ENCODE peak calls at places on chromosomes 3 and 15, in four cellular contexts. U is PC-3; N is CD4-positive, alpha-beta memory T cell; P is A549. J is an unnamed sample.

GRCh38 chr15:41417812-41418211 is 917 bp downstream of the RTF1 start:
- DNase-seq in U (no peak), N (no peak), P (no peak), J (no peak)

GRCh38 chr3:114855839-114856238 is 291.2 kb downstream of the ZBTB20 start:
- DNase-seq in U (no peak), N (no peak), P (no peak), J (no peak)

GRCh38 chr3:40846466-40846865 is 321.7 kb downstream of the ZNF621 start:
- DNase-seq in U (no peak), N (no peak), P (no peak), J (no peak)

GRCh38 chr15:64857421-64857820 is 15.7 kb downstream of the PLEKHO2 start:
- DNase-seq in U (no peak), N (no peak), P (no peak), J (no peak)

GRCh38 chr3:147113293-147114045 is 292.9 kb downstream of the ZIC4 start:
- DNase-seq in U (peak; percentile 59), N (no peak), P (no peak), J (no peak)

GRCh38 chr3:99659032-99659431 is 20.6 kb downstream of the COL8A1 start:
- DNase-seq in U (peak; percentile 92), N (no peak), P (no peak), J (no peak)

GRCh38 chr3:165759041-165759440 is 78.2 kb downstream of the BCHE start:
- DNase-seq in U (no peak), N (no peak), P (no peak), J (no peak)

GRCh38 chr3:105997466-105997799 is 128.6 kb upstream of the CBLB start:
- DNase-seq in U (no peak), N (no peak), P (no peak), J (peak; percentile 31)

GRCh38 chr3:39254806-39255449 is 24.9 kb downstream of the CX3CR1 start:
- DNase-seq in U (peak; percentile 80), N (no peak), P (no peak), J (no peak)

GRCh38 chr15:31197497-31198414 is 96.2 kb upstream of the TRPM1 start:
- DNase-seq in U (peak; percentile 49), N (peak; percentile 43), P (no peak), J (peak; percentile 91)

GRCh38 chr3:38755130-38755529 is 60.9 kb downstream of the SCN10A start:
- DNase-seq in U (no peak), N (no peak), P (no peak), J (no peak)

GRCh38 chr3:159859836-159860235 is 128.8 kb upstream of the IL12A start:
- DNase-seq in U (no peak), N (no peak), P (no peak), J (no peak)

GRCh38 chr3:186640473-186640818 is 247 bp downstream of the FETUB start:
- DNase-seq in U (peak; percentile 64), N (no peak), P (peak; percentile 21), J (no peak)

GRCh38 chr3:43364926-43365325 is 78.6 kb downstream of the SNRK start:
- DNase-seq in U (no peak), N (no peak), P (no peak), J (no peak)

GRCh38 chr3:99690761-99691369 is 52.5 kb downstream of the COL8A1 start:
- DNase-seq in U (no peak), N (no peak), P (no peak), J (no peak)

DNA sequence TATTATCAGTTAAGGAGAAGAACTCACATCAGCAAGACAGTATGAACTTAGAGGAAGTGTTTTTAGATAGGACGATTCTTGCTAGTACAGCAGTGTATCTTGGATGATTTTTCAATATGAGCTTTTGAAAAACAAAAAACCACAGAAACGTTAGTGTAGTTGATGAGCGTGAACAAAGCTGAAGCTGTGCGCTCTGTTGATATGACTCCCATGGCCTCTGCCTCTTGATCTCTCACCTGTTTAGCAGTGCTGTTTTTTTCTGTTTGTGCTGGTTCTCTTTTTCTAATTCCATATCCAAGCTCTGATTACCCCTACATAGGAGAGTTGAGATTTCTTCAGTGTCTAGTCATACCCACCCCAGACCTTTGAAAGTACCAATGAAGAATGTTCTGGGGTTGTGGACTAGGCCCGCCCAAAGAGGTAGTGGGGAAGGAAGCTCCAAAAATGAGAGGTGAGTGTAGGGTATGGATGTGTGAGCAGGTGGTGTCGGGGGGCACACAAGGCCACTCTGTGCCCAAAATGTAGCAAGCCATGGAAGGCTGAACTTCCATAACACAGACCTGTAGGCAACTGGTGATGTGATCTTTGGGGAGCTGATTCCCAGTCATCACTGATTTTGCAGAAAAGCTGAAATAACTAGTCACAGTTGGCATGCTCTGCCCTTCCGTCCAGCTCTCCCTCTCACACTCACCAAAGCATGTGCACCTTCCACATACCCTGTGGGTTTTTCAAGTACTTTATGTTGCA is 20.0 kb upstream of the CMTM7 start:
- DNase-seq in U (no peak), N (peak; percentile 42), P (no peak), J (no peak)
- H3K4me1 ChIP-seq in U (peaks cover 5% of the 10 kb centered on the region), N (peaks cover 21% of the 10 kb centered on the region), P (peaks cover 4% of the 10 kb centered on the region), J (no peaks in the 10 kb centered on the region)

DNA sequence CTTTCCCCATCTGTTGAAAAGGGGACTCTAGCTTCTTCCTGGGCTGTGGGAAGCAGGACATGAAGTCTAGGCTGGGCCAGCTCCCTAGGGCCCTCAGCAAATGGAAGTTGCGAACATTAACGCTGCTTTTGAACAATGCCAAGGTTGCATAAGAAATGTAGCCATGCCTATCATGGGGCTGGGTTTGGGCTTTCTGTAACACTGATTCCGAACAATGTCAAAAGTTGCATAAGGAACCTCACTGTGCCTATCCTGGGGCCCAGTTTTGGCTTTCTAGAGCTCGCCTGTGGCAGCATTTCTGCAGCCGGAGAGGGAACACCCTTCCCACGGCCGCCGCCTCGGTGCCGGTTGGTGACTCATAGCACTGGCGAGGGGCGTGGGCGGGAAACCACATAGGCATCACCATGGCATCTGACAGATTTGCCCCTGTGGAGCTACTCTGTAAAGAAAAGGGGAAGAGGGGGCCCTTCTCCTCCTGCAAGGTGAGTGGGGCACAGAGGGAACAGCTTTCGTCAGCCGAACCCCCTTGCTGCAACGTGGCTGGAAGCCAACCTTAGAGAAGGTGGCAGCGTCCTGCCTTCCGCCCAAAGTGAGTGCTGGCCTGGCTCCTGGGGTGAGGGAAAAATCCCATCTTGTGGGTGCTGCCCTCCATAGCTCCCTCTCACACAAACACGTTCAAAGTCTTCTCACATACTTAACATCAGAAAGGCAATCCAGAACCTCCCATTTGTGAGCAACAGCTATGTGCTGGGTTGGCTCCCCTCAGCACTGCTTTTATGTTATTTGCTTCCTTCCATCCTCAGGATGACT is 46.6 kb upstream of the ATP2B2 start:
- DNase-seq in U (peak; percentile 80), N (peak; percentile 56), P (peak; percentile 25), J (peak; percentile 48)
- H3K4me1 ChIP-seq in U (peaks cover 21% of the 10 kb centered on the region), N (peaks cover 28% of the 10 kb centered on the region), P (peaks cover 6% of the 10 kb centered on the region), J (no peaks in the 10 kb centered on the region)

GRCh38 chr3:32837366-32837765 is 19.6 kb downstream of the TRIM71 start:
- DNase-seq in U (no peak), N (no peak), P (no peak), J (no peak)
- H3K4me1 ChIP-seq in U (peaks cover 11% of the 10 kb centered on the region), N (peaks cover under 1% of the 10 kb centered on the region), P (peaks cover 15% of the 10 kb centered on the region), J (peaks cover 12% of the 10 kb centered on the region)

DNA sequence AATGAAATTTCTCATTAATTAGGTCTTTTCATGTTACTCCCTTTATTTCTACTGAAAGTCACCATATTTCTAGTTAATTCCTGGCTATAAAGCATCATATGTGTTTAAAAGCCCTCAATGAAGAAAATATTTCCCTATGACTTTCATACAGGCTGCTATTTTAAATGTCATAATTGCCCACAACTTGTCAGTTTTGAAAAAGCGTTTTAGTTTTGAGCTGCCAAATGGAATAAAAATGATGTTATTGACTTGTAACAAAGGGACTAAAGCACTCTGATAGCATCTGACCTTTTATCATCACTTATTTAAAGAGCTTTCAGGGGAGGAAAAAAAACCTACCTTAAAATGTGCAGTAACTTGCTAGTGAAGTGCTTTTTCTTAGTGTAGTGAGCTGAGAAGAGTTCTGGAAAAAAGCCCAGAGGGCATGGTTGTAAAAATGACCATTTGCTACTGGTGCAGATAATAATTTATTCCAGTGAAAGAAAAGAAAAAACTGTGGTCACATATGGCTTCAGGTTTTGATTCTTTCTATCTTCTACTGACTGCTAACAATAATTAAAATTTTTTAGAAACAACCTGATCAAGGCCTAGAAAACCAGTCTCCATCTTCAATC is 877.2 kb downstream of the CADM2 start:
- DNase-seq in U (no peak), N (no peak), P (no peak), J (no peak)
- H3K4me1 ChIP-seq in U (no peaks in the 10 kb centered on the region), N (no peaks in the 10 kb centered on the region), P (no peaks in the 10 kb centered on the region), J (no peaks in the 10 kb centered on the region)

DNA sequence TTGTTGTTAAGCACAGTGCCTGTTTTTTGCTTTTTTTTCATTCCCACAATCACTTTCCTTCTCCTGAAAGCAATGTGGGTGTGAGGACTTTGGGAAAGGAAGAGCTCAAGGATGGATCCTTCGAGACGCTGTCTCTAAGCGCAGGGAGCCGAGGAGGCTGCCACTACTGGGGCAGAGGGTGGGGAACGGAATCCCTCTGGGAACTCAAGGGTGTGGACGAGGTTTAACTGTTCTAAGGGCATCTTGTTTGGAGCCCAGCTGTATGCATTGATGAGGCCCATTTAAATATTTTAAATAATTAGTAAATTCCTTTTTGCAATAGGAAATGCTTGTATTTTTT is 124.4 kb upstream of the MEF2A start:
- DNase-seq in U (no peak), N (no peak), P (no peak), J (no peak)
- H3K4me1 ChIP-seq in U (peaks cover 17% of the 10 kb centered on the region), N (peaks cover 42% of the 10 kb centered on the region), P (peaks cover 17% of the 10 kb centered on the region), J (peaks cover 14% of the 10 kb centered on the region)

GRCh38 chr3:182392182-182392917 is 401.0 kb upstream of the ATP11B start:
- DNase-seq in U (peak; percentile 17), N (no peak), P (no peak), J (no peak)
- H3K4me1 ChIP-seq in U (peaks cover 18% of the 10 kb centered on the region), N (no peaks in the 10 kb centered on the region), P (no peaks in the 10 kb centered on the region), J (no peaks in the 10 kb centered on the region)

J was measured in left lung.